ENCODE peak calls at places on chromosomes 13 and 19, in eight cellular contexts. One of them, this sample, is unnamed.

GRCh38 chr13:62997038-62997619 is 1581.5 kb upstream of the PCDH20 start:
- DNase-seq in T-helper 2 cell treated with Interferon-gamma antibody and Interleukin-4, amounts not matched to agents 5 μg/mL and 100 μg/mL, for 36 hours: no peak
- DNase-seq in Jurkat, Clone E6-1: peak; percentile 97
- DNase-seq in SJSA1: no peak
- DNase-seq in adipocyte: no peak
- DNase-seq in AG04450: no peak
- DNase-seq in stimulated activated CD4-positive, alpha-beta T cell treated with anti-CD3 and anti-CD28 coated beads, TNF-alpha, amount 100 ng/mL, for 24 hours: no peak
- DNase-seq in activated gamma-delta T cell treated with anti-CD3 and anti-CD28 coated beads, Interleukin-2, amount 50 U/mL, for 16 hours: no peak
- DNase-seq in this sample: no peak

GRCh38 chr13:107545946-107546502 is 669.3 kb downstream of the LIG4 start:
- DNase-seq in T-helper 2 cell treated with Interferon-gamma antibody and Interleukin-4, amounts not matched to agents 5 μg/mL and 100 μg/mL, for 36 hours: no peak
- DNase-seq in Jurkat, Clone E6-1: no peak
- DNase-seq in SJSA1: no peak
- DNase-seq in adipocyte: no peak
- DNase-seq in AG04450: no peak
- DNase-seq in stimulated activated CD4-positive, alpha-beta T cell treated with anti-CD3 and anti-CD28 coated beads, TNF-alpha, amount 100 ng/mL, for 24 hours: no peak
- DNase-seq in activated gamma-delta T cell treated with anti-CD3 and anti-CD28 coated beads, Interleukin-2, amount 50 U/mL, for 16 hours: no peak
- DNase-seq in this sample: no peak

GRCh38 chr13:113051641-113052040 is 54.0 kb upstream of the F7 start:
- DNase-seq in T-helper 2 cell treated with Interferon-gamma antibody and Interleukin-4, amounts not matched to agents 5 μg/mL and 100 μg/mL, for 36 hours: no peak
- DNase-seq in Jurkat, Clone E6-1: no peak
- DNase-seq in SJSA1: no peak
- DNase-seq in adipocyte: no peak
- DNase-seq in AG04450: no peak
- DNase-seq in stimulated activated CD4-positive, alpha-beta T cell treated with anti-CD3 and anti-CD28 coated beads, TNF-alpha, amount 100 ng/mL, for 24 hours: no peak
- DNase-seq in activated gamma-delta T cell treated with anti-CD3 and anti-CD28 coated beads, Interleukin-2, amount 50 U/mL, for 16 hours: no peak
- DNase-seq in this sample: no peak

GRCh38 chr13:30111810-30112209 is 195.5 kb downstream of the KATNAL1 start:
- DNase-seq in T-helper 2 cell treated with Interferon-gamma antibody and Interleukin-4, amounts not matched to agents 5 μg/mL and 100 μg/mL, for 36 hours: no peak
- DNase-seq in Jurkat, Clone E6-1: peak; percentile 66
- DNase-seq in SJSA1: no peak
- DNase-seq in adipocyte: peak; percentile 11
- DNase-seq in AG04450: no peak
- DNase-seq in stimulated activated CD4-positive, alpha-beta T cell treated with anti-CD3 and anti-CD28 coated beads, TNF-alpha, amount 100 ng/mL, for 24 hours: no peak
- DNase-seq in activated gamma-delta T cell treated with anti-CD3 and anti-CD28 coated beads, Interleukin-2, amount 50 U/mL, for 16 hours: no peak
- DNase-seq in this sample: no peak

GRCh38 chr13:49370390-49370789 is 73.5 kb downstream of the CAB39L start:
- DNase-seq in T-helper 2 cell treated with Interferon-gamma antibody and Interleukin-4, amounts not matched to agents 5 μg/mL and 100 μg/mL, for 36 hours: no peak
- DNase-seq in Jurkat, Clone E6-1: no peak
- DNase-seq in SJSA1: no peak
- DNase-seq in adipocyte: no peak
- DNase-seq in AG04450: no peak
- DNase-seq in stimulated activated CD4-positive, alpha-beta T cell treated with anti-CD3 and anti-CD28 coated beads, TNF-alpha, amount 100 ng/mL, for 24 hours: no peak
- DNase-seq in activated gamma-delta T cell treated with anti-CD3 and anti-CD28 coated beads, Interleukin-2, amount 50 U/mL, for 16 hours: no peak
- DNase-seq in this sample: no peak

GRCh38 chr19:55173717-55174409 is 6.2 kb downstream of the SYT5 start:
- DNase-seq in T-helper 2 cell treated with Interferon-gamma antibody and Interleukin-4, amounts not matched to agents 5 μg/mL and 100 μg/mL, for 36 hours: peak; percentile 29
- DNase-seq in Jurkat, Clone E6-1: no peak
- DNase-seq in SJSA1: peak; percentile 47
- DNase-seq in adipocyte: peak; percentile 62
- DNase-seq in AG04450: no peak
- DNase-seq in stimulated activated CD4-positive, alpha-beta T cell treated with anti-CD3 and anti-CD28 coated beads, TNF-alpha, amount 100 ng/mL, for 24 hours: no peak
- DNase-seq in activated gamma-delta T cell treated with anti-CD3 and anti-CD28 coated beads, Interleukin-2, amount 50 U/mL, for 16 hours: no peak
- DNase-seq in this sample: peak; percentile 71

GRCh38 chr19:55080915-55081772 is 5.5 kb downstream of the EPS8L1 start:
- DNase-seq in T-helper 2 cell treated with Interferon-gamma antibody and Interleukin-4, amounts not matched to agents 5 μg/mL and 100 μg/mL, for 36 hours: peak; percentile 89
- DNase-seq in Jurkat, Clone E6-1: peak; percentile 83
- DNase-seq in SJSA1: peak; percentile 65
- DNase-seq in adipocyte: peak; percentile 42
- DNase-seq in AG04450: no peak
- DNase-seq in stimulated activated CD4-positive, alpha-beta T cell treated with anti-CD3 and anti-CD28 coated beads, TNF-alpha, amount 100 ng/mL, for 24 hours: peak; percentile 70
- DNase-seq in activated gamma-delta T cell treated with anti-CD3 and anti-CD28 coated beads, Interleukin-2, amount 50 U/mL, for 16 hours: peak; percentile 82
- DNase-seq in this sample: peak; percentile 96

GRCh38 chr19:30584121-30584520 is 211.9 kb downstream of the ZNF536 start:
- DNase-seq in T-helper 2 cell treated with Interferon-gamma antibody and Interleukin-4, amounts not matched to agents 5 μg/mL and 100 μg/mL, for 36 hours: no peak
- DNase-seq in Jurkat, Clone E6-1: no peak
- DNase-seq in SJSA1: no peak
- DNase-seq in adipocyte: no peak
- DNase-seq in AG04450: no peak
- DNase-seq in stimulated activated CD4-positive, alpha-beta T cell treated with anti-CD3 and anti-CD28 coated beads, TNF-alpha, amount 100 ng/mL, for 24 hours: no peak
- DNase-seq in activated gamma-delta T cell treated with anti-CD3 and anti-CD28 coated beads, Interleukin-2, amount 50 U/mL, for 16 hours: no peak
- DNase-seq in this sample: no peak

GRCh38 chr19:45419396-45419795 is 4.3 kb downstream of the ERCC1 start:
- DNase-seq in T-helper 2 cell treated with Interferon-gamma antibody and Interleukin-4, amounts not matched to agents 5 μg/mL and 100 μg/mL, for 36 hours: no peak
- DNase-seq in Jurkat, Clone E6-1: peak; percentile 37
- DNase-seq in SJSA1: no peak
- DNase-seq in adipocyte: no peak
- DNase-seq in AG04450: no peak
- DNase-seq in stimulated activated CD4-positive, alpha-beta T cell treated with anti-CD3 and anti-CD28 coated beads, TNF-alpha, amount 100 ng/mL, for 24 hours: no peak
- DNase-seq in activated gamma-delta T cell treated with anti-CD3 and anti-CD28 coated beads, Interleukin-2, amount 50 U/mL, for 16 hours: no peak
- DNase-seq in this sample: no peak

GRCh38 chr13:30382836-30383525 is 39.3 kb upstream of the UBE2L5 start:
- DNase-seq in T-helper 2 cell treated with Interferon-gamma antibody and Interleukin-4, amounts not matched to agents 5 μg/mL and 100 μg/mL, for 36 hours: no peak
- DNase-seq in Jurkat, Clone E6-1: peak; percentile 95
- DNase-seq in SJSA1: no peak
- DNase-seq in adipocyte: no peak
- DNase-seq in AG04450: no peak
- DNase-seq in stimulated activated CD4-positive, alpha-beta T cell treated with anti-CD3 and anti-CD28 coated beads, TNF-alpha, amount 100 ng/mL, for 24 hours: no peak
- DNase-seq in activated gamma-delta T cell treated with anti-CD3 and anti-CD28 coated beads, Interleukin-2, amount 50 U/mL, for 16 hours: no peak
- DNase-seq in this sample: no peak

GRCh38 chr13:37495046-37495445 is 103.5 kb downstream of the POSTN start:
- DNase-seq in T-helper 2 cell treated with Interferon-gamma antibody and Interleukin-4, amounts not matched to agents 5 μg/mL and 100 μg/mL, for 36 hours: no peak
- DNase-seq in Jurkat, Clone E6-1: no peak
- DNase-seq in SJSA1: no peak
- DNase-seq in adipocyte: peak; percentile 45
- DNase-seq in AG04450: no peak
- DNase-seq in stimulated activated CD4-positive, alpha-beta T cell treated with anti-CD3 and anti-CD28 coated beads, TNF-alpha, amount 100 ng/mL, for 24 hours: no peak
- DNase-seq in activated gamma-delta T cell treated with anti-CD3 and anti-CD28 coated beads, Interleukin-2, amount 50 U/mL, for 16 hours: no peak
- DNase-seq in this sample: no peak

This sample was measured in activated effector memory CD4-positive, alpha-beta T cell treated with anti-CD3 and anti-CD28 coated beads, Interleukin-2, amount 50 U/mL, for 16 hours.